ENCODE peak calls at places on chromosomes 7 and 10, in ten cellular contexts. One of them, this sample, is unnamed.

GRCh38 chr7:140084972-140085371 is 22.2 kb upstream of the PARP12 start:
- DNase-seq in PC-3: no peak
- DNase-seq in BJ: no peak
- DNase-seq in foreskin keratinocyte: no peak
- DNase-seq in WTC11: no peak
- DNase-seq in HFF-Myc: no peak
- DNase-seq in ascending aorta: no peak
- DNase-seq in fibroblast of lung: no peak
- DNase-seq in cardiac fibroblast: no peak
- DNase-seq in epithelial cell of esophagus: peak; percentile 20
- DNase-seq in this sample: no peak

GRCh38 chr10:86594535-86594934 is 59.8 kb upstream of the OPN4 start:
- DNase-seq in PC-3: peak; percentile 77
- DNase-seq in BJ: peak; percentile 87
- DNase-seq in foreskin keratinocyte: no peak
- DNase-seq in WTC11: no peak
- DNase-seq in HFF-Myc: no peak
- DNase-seq in ascending aorta: peak; percentile 22
- DNase-seq in fibroblast of lung: peak; percentile 49
- DNase-seq in cardiac fibroblast: peak; percentile 54
- DNase-seq in epithelial cell of esophagus: peak; percentile 32
- DNase-seq in this sample: no peak

GRCh38 chr7:157250605-157251228 is 86.1 kb upstream of the DNAJB6 start:
- DNase-seq in PC-3: peak; percentile 82
- DNase-seq in BJ: no peak
- DNase-seq in foreskin keratinocyte: no peak
- DNase-seq in WTC11: peak; percentile 72
- DNase-seq in HFF-Myc: peak; percentile 39
- DNase-seq in ascending aorta: no peak
- DNase-seq in fibroblast of lung: peak; percentile 70
- DNase-seq in cardiac fibroblast: peak; percentile 68
- DNase-seq in epithelial cell of esophagus: peak; percentile 79
- DNase-seq in this sample: peak; percentile 58

GRCh38 chr10:124621637-124622036 is 122.5 kb downstream of the FAM53B start:
- DNase-seq in PC-3: no peak
- DNase-seq in BJ: no peak
- DNase-seq in foreskin keratinocyte: no peak
- DNase-seq in WTC11: no peak
- DNase-seq in HFF-Myc: no peak
- DNase-seq in ascending aorta: no peak
- DNase-seq in fibroblast of lung: no peak
- DNase-seq in cardiac fibroblast: no peak
- DNase-seq in epithelial cell of esophagus: no peak
- DNase-seq in this sample: no peak

GRCh38 chr10:18400911-18401260 is 250.5 kb downstream of the NSUN6 start:
- DNase-seq in PC-3: no peak
- DNase-seq in BJ: no peak
- DNase-seq in foreskin keratinocyte: no peak
- DNase-seq in WTC11: peak; percentile 48
- DNase-seq in HFF-Myc: no peak
- DNase-seq in ascending aorta: no peak
- DNase-seq in fibroblast of lung: no peak
- DNase-seq in cardiac fibroblast: no peak
- DNase-seq in epithelial cell of esophagus: no peak
- DNase-seq in this sample: peak; percentile 11

GRCh38 chr10:131553121-131553520 is 241.6 kb upstream of the TCERG1L start:
- DNase-seq in PC-3: no peak
- DNase-seq in BJ: no peak
- DNase-seq in foreskin keratinocyte: no peak
- DNase-seq in WTC11: no peak
- DNase-seq in HFF-Myc: no peak
- DNase-seq in ascending aorta: no peak
- DNase-seq in fibroblast of lung: no peak
- DNase-seq in cardiac fibroblast: no peak
- DNase-seq in epithelial cell of esophagus: no peak
- DNase-seq in this sample: no peak

GRCh38 chr10:21675157-21675796 is 141.2 kb downstream of the MLLT10 start:
- DNase-seq in PC-3: peak; percentile 61
- DNase-seq in BJ: no peak
- DNase-seq in foreskin keratinocyte: no peak
- DNase-seq in WTC11: peak; percentile 62
- DNase-seq in HFF-Myc: no peak
- DNase-seq in ascending aorta: peak; percentile 66
- DNase-seq in fibroblast of lung: peak; percentile 44
- DNase-seq in cardiac fibroblast: peak; percentile 44
- DNase-seq in epithelial cell of esophagus: peak; percentile 55
- DNase-seq in this sample: peak; percentile 20

GRCh38 chr10:21212275-21212674 is 313.2 kb downstream of the SKIDA1 start:
- DNase-seq in PC-3: no peak
- DNase-seq in BJ: no peak
- DNase-seq in foreskin keratinocyte: no peak
- DNase-seq in WTC11: no peak
- DNase-seq in HFF-Myc: no peak
- DNase-seq in ascending aorta: no peak
- DNase-seq in fibroblast of lung: no peak
- DNase-seq in cardiac fibroblast: no peak
- DNase-seq in epithelial cell of esophagus: no peak
- DNase-seq in this sample: no peak

GRCh38 chr10:3620818-3621217 is 164.2 kb downstream of the KLF6 start:
- DNase-seq in PC-3: no peak
- DNase-seq in BJ: no peak
- DNase-seq in foreskin keratinocyte: no peak
- DNase-seq in WTC11: no peak
- DNase-seq in HFF-Myc: no peak
- DNase-seq in ascending aorta: no peak
- DNase-seq in fibroblast of lung: no peak
- DNase-seq in cardiac fibroblast: no peak
- DNase-seq in epithelial cell of esophagus: no peak
- DNase-seq in this sample: no peak

GRCh38 chr7:92281031-92281430 is 35.3 kb downstream of the ANKIB1 start:
- DNase-seq in PC-3: no peak
- DNase-seq in BJ: no peak
- DNase-seq in foreskin keratinocyte: no peak
- DNase-seq in WTC11: no peak
- DNase-seq in HFF-Myc: no peak
- DNase-seq in ascending aorta: no peak
- DNase-seq in fibroblast of lung: no peak
- DNase-seq in cardiac fibroblast: no peak
- DNase-seq in epithelial cell of esophagus: no peak
- DNase-seq in this sample: no peak

GRCh38 chr7:134515569-134516468 is 11.5 kb upstream of the AKR1B10 start:
- DNase-seq in PC-3: peak; percentile 99
- DNase-seq in BJ: peak; percentile 89
- DNase-seq in foreskin keratinocyte: peak; percentile 82
- DNase-seq in WTC11: no peak
- DNase-seq in HFF-Myc: peak; percentile 66
- DNase-seq in ascending aorta: no peak
- DNase-seq in fibroblast of lung: peak; percentile 90
- DNase-seq in cardiac fibroblast: peak; percentile 80
- DNase-seq in epithelial cell of esophagus: peak; percentile 92
- DNase-seq in this sample: no peak

GRCh38 chr7:122628651-122629411 is 70.1 kb downstream of the RNF133 start:
- DNase-seq in PC-3: peak; percentile 5
- DNase-seq in BJ: no peak
- DNase-seq in foreskin keratinocyte: no peak
- DNase-seq in WTC11: no peak
- DNase-seq in HFF-Myc: no peak
- DNase-seq in ascending aorta: no peak
- DNase-seq in fibroblast of lung: peak; percentile 4
- DNase-seq in cardiac fibroblast: no peak
- DNase-seq in epithelial cell of esophagus: no peak
- DNase-seq in this sample: no peak

DNA sequence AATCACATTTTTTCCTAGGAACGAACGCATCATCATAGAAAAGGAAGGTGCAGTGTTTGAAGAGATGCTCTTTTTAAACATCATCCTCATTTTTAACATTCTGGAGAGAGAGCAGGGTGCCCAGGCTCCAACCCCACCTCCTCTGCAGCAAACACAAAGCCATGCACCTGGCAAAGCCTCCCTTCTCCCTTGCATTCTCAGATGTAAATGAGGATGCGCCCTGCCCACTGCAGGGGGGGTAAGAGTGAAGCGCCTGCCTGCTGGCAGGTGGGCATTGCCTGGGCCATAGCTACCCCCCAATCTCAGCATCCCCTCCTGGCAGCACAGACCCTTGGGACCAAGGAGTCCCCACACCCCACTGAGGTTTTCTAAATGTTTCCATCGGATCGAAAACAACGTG is 92.4 kb downstream of the PTPRN2 start:
- DNase-seq in PC-3: no peak
- DNase-seq in BJ: no peak
- DNase-seq in foreskin keratinocyte: no peak
- DNase-seq in WTC11: no peak
- DNase-seq in HFF-Myc: no peak
- DNase-seq in ascending aorta: no peak
- DNase-seq in fibroblast of lung: no peak
- DNase-seq in cardiac fibroblast: no peak
- DNase-seq in epithelial cell of esophagus: no peak
- DNase-seq in this sample: no peak
- TF ChIP-seq CTCF in PC-3: no peak
- TF ChIP-seq CTCF in BJ: no peak
- TF ChIP-seq CTCF in foreskin keratinocyte: no peak
- TF ChIP-seq CTCF in WTC11: no peak
- TF ChIP-seq CTCF in HFF-Myc: no peak
- TF ChIP-seq CTCF in ascending aorta: no peak
- TF ChIP-seq CTCF in fibroblast of lung: no peak
- TF ChIP-seq CTCF in cardiac fibroblast: no peak
- TF ChIP-seq CTCF in epithelial cell of esophagus: no peak
- TF ChIP-seq CTCF in this sample: no peak

GRCh38 chr7:80781146-80781545 is 137.7 kb downstream of the SEMA3C start:
- DNase-seq in PC-3: no peak
- DNase-seq in BJ: no peak
- DNase-seq in foreskin keratinocyte: no peak
- DNase-seq in WTC11: no peak
- DNase-seq in HFF-Myc: no peak
- DNase-seq in ascending aorta: no peak
- DNase-seq in fibroblast of lung: no peak
- DNase-seq in cardiac fibroblast: no peak
- DNase-seq in epithelial cell of esophagus: no peak
- DNase-seq in this sample: no peak

GRCh38 chr7:80783177-80783687 is 135.6 kb downstream of the SEMA3C start:
- DNase-seq in PC-3: no peak
- DNase-seq in BJ: no peak
- DNase-seq in foreskin keratinocyte: no peak
- DNase-seq in WTC11: no peak
- DNase-seq in HFF-Myc: no peak
- DNase-seq in ascending aorta: no peak
- DNase-seq in fibroblast of lung: no peak
- DNase-seq in cardiac fibroblast: no peak
- DNase-seq in epithelial cell of esophagus: no peak
- DNase-seq in this sample: no peak

GRCh38 chr7:80779456-80779855 is 139.4 kb downstream of the SEMA3C start:
- DNase-seq in PC-3: peak; percentile 61
- DNase-seq in BJ: no peak
- DNase-seq in foreskin keratinocyte: no peak
- DNase-seq in WTC11: no peak
- DNase-seq in HFF-Myc: no peak
- DNase-seq in ascending aorta: no peak
- DNase-seq in fibroblast of lung: no peak
- DNase-seq in cardiac fibroblast: no peak
- DNase-seq in epithelial cell of esophagus: peak; percentile 64
- DNase-seq in this sample: no peak

GRCh38 chr7:80783688-80784327 is 135.0 kb downstream of the SEMA3C start:
- DNase-seq in PC-3: peak; percentile 68
- DNase-seq in BJ: no peak
- DNase-seq in foreskin keratinocyte: peak; percentile 38
- DNase-seq in WTC11: no peak
- DNase-seq in HFF-Myc: no peak
- DNase-seq in ascending aorta: no peak
- DNase-seq in fibroblast of lung: peak; percentile 55
- DNase-seq in cardiac fibroblast: peak; percentile 27
- DNase-seq in epithelial cell of esophagus: no peak
- DNase-seq in this sample: no peak

DNA sequence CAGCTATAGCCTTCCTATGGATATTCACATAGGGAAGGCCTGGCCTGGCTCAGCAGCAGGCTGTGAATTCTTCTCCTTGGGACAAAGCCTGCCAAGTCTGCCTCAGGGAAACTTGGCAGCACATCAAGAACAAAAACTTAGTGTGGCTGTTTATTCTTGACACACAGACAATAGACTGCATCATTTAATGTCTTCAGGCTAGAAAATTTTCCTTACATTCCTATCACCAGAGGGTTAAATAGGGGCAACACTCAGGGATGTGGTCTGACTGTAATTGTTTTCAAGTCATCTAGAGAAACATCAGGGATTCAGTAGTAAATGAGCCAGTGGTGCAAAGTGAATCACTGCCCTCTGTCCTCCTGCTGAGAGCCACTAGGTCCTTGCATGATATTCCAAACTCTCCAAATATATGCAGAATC is 137.3 kb downstream of the SEMA3C start:
- DNase-seq in PC-3: peak; percentile 93
- DNase-seq in BJ: peak; percentile 53
- DNase-seq in foreskin keratinocyte: peak; percentile 48
- DNase-seq in WTC11: no peak
- DNase-seq in HFF-Myc: peak; percentile 77
- DNase-seq in ascending aorta: no peak
- DNase-seq in fibroblast of lung: peak; percentile 87
- DNase-seq in cardiac fibroblast: peak; percentile 94
- DNase-seq in epithelial cell of esophagus: peak; percentile 68
- DNase-seq in this sample: no peak
- TF ChIP-seq CTCF in PC-3: no peak
- TF ChIP-seq CTCF in BJ: peak; percentile 8
- TF ChIP-seq CTCF in foreskin keratinocyte: no peak
- TF ChIP-seq CTCF in WTC11: no peak
- TF ChIP-seq CTCF in HFF-Myc: no peak
- TF ChIP-seq CTCF in ascending aorta: no peak
- TF ChIP-seq CTCF in fibroblast of lung: no peak
- TF ChIP-seq CTCF in cardiac fibroblast: peak; percentile 16
- TF ChIP-seq CTCF in epithelial cell of esophagus: no peak
- TF ChIP-seq CTCF in this sample: no peak

DNA sequence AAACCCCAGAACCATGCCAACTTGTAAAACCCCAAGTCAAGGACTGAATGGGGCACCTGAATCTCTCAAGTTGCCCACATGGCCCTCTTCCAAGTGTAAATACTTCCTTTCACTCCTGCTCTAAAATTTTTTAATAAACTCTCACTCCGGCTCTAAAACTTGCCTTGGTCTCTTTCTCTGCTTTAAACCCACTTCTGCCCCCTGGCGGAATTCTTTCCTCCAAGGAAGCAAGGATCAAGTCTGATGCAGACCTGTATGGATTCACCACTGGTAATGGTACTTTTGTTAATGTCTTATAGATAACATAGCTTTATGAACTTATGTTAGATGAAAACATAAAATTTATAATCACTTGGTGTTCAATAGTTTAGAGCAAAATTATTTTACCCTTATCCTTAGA is 33.8 kb downstream of the SLC16A9 start:
- DNase-seq in PC-3: peak; percentile 30
- DNase-seq in BJ: no peak
- DNase-seq in foreskin keratinocyte: no peak
- DNase-seq in WTC11: peak; percentile 77
- DNase-seq in HFF-Myc: no peak
- DNase-seq in ascending aorta: no peak
- DNase-seq in fibroblast of lung: no peak
- DNase-seq in cardiac fibroblast: peak; percentile 6
- DNase-seq in epithelial cell of esophagus: no peak
- DNase-seq in this sample: peak; percentile 20
- TF ChIP-seq CTCF in PC-3: peak; percentile 41
- TF ChIP-seq CTCF in BJ: no peak
- TF ChIP-seq CTCF in foreskin keratinocyte: peak; percentile 25
- TF ChIP-seq CTCF in WTC11: peak; percentile 55
- TF ChIP-seq CTCF in HFF-Myc: peak; percentile 14
- TF ChIP-seq CTCF in ascending aorta: no peak
- TF ChIP-seq CTCF in fibroblast of lung: no peak
- TF ChIP-seq CTCF in cardiac fibroblast: peak; percentile 19
- TF ChIP-seq CTCF in epithelial cell of esophagus: no peak
- TF ChIP-seq CTCF in this sample: peak; percentile 30

GRCh38 chr7:36583318-36583717 is 141.0 kb downstream of the AOAH start:
- DNase-seq in PC-3: peak; percentile 29
- DNase-seq in BJ: no peak
- DNase-seq in foreskin keratinocyte: no peak
- DNase-seq in WTC11: no peak
- DNase-seq in HFF-Myc: no peak
- DNase-seq in ascending aorta: no peak
- DNase-seq in fibroblast of lung: peak; percentile 19
- DNase-seq in cardiac fibroblast: no peak
- DNase-seq in epithelial cell of esophagus: peak; percentile 61
- DNase-seq in this sample: no peak
- TF ChIP-seq CTCF in PC-3: no peak
- TF ChIP-seq CTCF in BJ: no peak
- TF ChIP-seq CTCF in foreskin keratinocyte: no peak
- TF ChIP-seq CTCF in WTC11: no peak
- TF ChIP-seq CTCF in HFF-Myc: no peak
- TF ChIP-seq CTCF in ascending aorta: no peak
- TF ChIP-seq CTCF in fibroblast of lung: no peak
- TF ChIP-seq CTCF in cardiac fibroblast: no peak
- TF ChIP-seq CTCF in epithelial cell of esophagus: no peak
- TF ChIP-seq CTCF in this sample: no peak